ENCODE peak calls at places on chromosomes 11 and 22, in six cellular contexts. One of them, this sample, is unnamed.

GRCh38 chr11:12827369-12827768 is 153.1 kb downstream of the TEAD1 start:
- DNase-seq in SK-N-SH: no peak
- DNase-seq in HepG2: no peak
- DNase-seq in K562: no peak
- DNase-seq in A549: no peak
- DNase-seq in GM12878: no peak
- DNase-seq in this sample: no peak

GRCh38 chr11:21257461-21257860 is 588.1 kb downstream of the NELL1 start:
- DNase-seq in GM12878: no peak
- DNase-seq in K562: no peak
- DNase-seq in HepG2: no peak
- DNase-seq in SK-N-SH: no peak
- DNase-seq in A549: no peak
- DNase-seq in this sample: no peak

GRCh38 chr11:35073691-35074382 is 65.1 kb upstream of the CD44 start:
- DNase-seq in K562: peak
- DNase-seq in HepG2: no peak
- DNase-seq in GM12878: no peak
- DNase-seq in A549: no peak
- DNase-seq in SK-N-SH: no peak
- DNase-seq in this sample: peak

GRCh38 chr22:45064313-45065268 is 54.8 kb upstream of the PHF21B start:
- DNase-seq in HepG2: no peak
- DNase-seq in GM12878: peak
- DNase-seq in K562: peak
- DNase-seq in A549: no peak
- DNase-seq in SK-N-SH: no peak
- DNase-seq in this sample: peak

GRCh38 chr22:29883045-29883830 is at the start of gene MTMR3:
- DNase-seq in K562: peak
- DNase-seq in A549: peak
- DNase-seq in HepG2: peak
- DNase-seq in GM12878: peak
- DNase-seq in SK-N-SH: peak
- DNase-seq in this sample: peak

GRCh38 chr11:11960687-11961086 is 47.7 kb downstream of the DKK3 start:
- DNase-seq in K562: no peak
- DNase-seq in HepG2: no peak
- DNase-seq in GM12878: no peak
- DNase-seq in SK-N-SH: no peak
- DNase-seq in A549: no peak
- DNase-seq in this sample: no peak

GRCh38 chr11:12692238-12693074 is 18.2 kb downstream of the TEAD1 start:
- DNase-seq in K562: peak
- DNase-seq in HepG2: peak
- DNase-seq in SK-N-SH: peak
- DNase-seq in A549: peak
- DNase-seq in GM12878: no peak
- DNase-seq in this sample: no peak

GRCh38 chr22:39625554-39626537 is 55.3 kb downstream of the CACNA1I start:
- DNase-seq in A549: no peak
- DNase-seq in SK-N-SH: no peak
- DNase-seq in HepG2: no peak
- DNase-seq in K562: peak
- DNase-seq in GM12878: no peak
- DNase-seq in this sample: no peak

GRCh38 chr11:13781153-13781552 is 112.7 kb downstream of the FAR1 start:
- DNase-seq in HepG2: peak
- DNase-seq in A549: peak
- DNase-seq in SK-N-SH: no peak
- DNase-seq in K562: no peak
- DNase-seq in GM12878: no peak
- DNase-seq in this sample: no peak

GRCh38 chr11:107924306-107924705 is 3.9 kb upstream of the RAB39A start:
- DNase-seq in SK-N-SH: no peak
- DNase-seq in GM12878: no peak
- DNase-seq in A549: no peak
- DNase-seq in K562: no peak
- DNase-seq in HepG2: no peak
- DNase-seq in this sample: no peak

GRCh38 chr11:45939836-45940235 is 17.4 kb downstream of the LARGE2 start:
- DNase-seq in K562: no peak
- DNase-seq in GM12878: no peak
- DNase-seq in A549: no peak
- DNase-seq in SK-N-SH: no peak
- DNase-seq in HepG2: no peak
- DNase-seq in this sample: no peak

GRCh38 chr11:73237471-73238290 is 19.6 kb downstream of the P2RY2 start:
- DNase-seq in K562: no peak
- DNase-seq in SK-N-SH: no peak
- DNase-seq in HepG2: peak
- DNase-seq in A549: no peak
- DNase-seq in GM12878: no peak
- DNase-seq in this sample: no peak

GRCh38 chr22:47498969-47499368 is 736.5 kb downstream of the TBC1D22A start:
- DNase-seq in GM12878: no peak
- DNase-seq in A549: no peak
- DNase-seq in HepG2: no peak
- DNase-seq in SK-N-SH: no peak
- DNase-seq in K562: no peak
- DNase-seq in this sample: no peak

GRCh38 chr11:115984228-115984627 is 480.0 kb upstream of the CADM1 start:
- DNase-seq in SK-N-SH: no peak
- DNase-seq in GM12878: no peak
- DNase-seq in K562: no peak
- DNase-seq in HepG2: no peak
- DNase-seq in A549: no peak
- DNase-seq in this sample: no peak

GRCh38 chr11:30445056-30445455 is 122.2 kb downstream of the ARL14EP start:
- DNase-seq in GM12878: no peak
- DNase-seq in SK-N-SH: no peak
- DNase-seq in A549: no peak
- DNase-seq in K562: no peak
- DNase-seq in HepG2: no peak
- DNase-seq in this sample: no peak

GRCh38 chr11:25910090-25910489 is 421.8 kb upstream of the ANO3 start:
- DNase-seq in GM12878: no peak
- DNase-seq in A549: no peak
- DNase-seq in HepG2: no peak
- DNase-seq in SK-N-SH: no peak
- DNase-seq in K562: no peak
- DNase-seq in this sample: no peak

GRCh38 chr11:10304495-10305261 is at the start of gene ADM:
- DNase-seq in GM12878: no peak
- DNase-seq in K562: peak
- DNase-seq in A549: peak
- DNase-seq in SK-N-SH: peak
- DNase-seq in HepG2: peak
- DNase-seq in this sample: peak

GRCh38 chr11:15754221-15754620 is 602.1 kb downstream of the SOX6 start:
- DNase-seq in K562: no peak
- DNase-seq in GM12878: no peak
- DNase-seq in A549: no peak
- DNase-seq in SK-N-SH: no peak
- DNase-seq in HepG2: no peak
- DNase-seq in this sample: no peak

GRCh38 chr22:32621656-32622003 is 147.0 kb downstream of the FBXO7 start:
- DNase-seq in GM12878: no peak
- DNase-seq in A549: no peak
- DNase-seq in SK-N-SH: no peak
- DNase-seq in HepG2: no peak
- DNase-seq in K562: no peak
- DNase-seq in this sample: no peak

GRCh38 chr11:111344032-111344431 is 35.0 kb downstream of the POU2AF1 start:
- DNase-seq in SK-N-SH: no peak
- DNase-seq in GM12878: no peak
- DNase-seq in A549: peak
- DNase-seq in HepG2: no peak
- DNase-seq in K562: no peak
- DNase-seq in this sample: no peak

GRCh38 chr22:19057999-19058491 is 64.2 kb downstream of the DGCR2 start:
- DNase-seq in K562: no peak
- DNase-seq in HepG2: no peak
- DNase-seq in SK-N-SH: no peak
- DNase-seq in A549: no peak
- DNase-seq in GM12878: no peak
- DNase-seq in this sample: no peak

GRCh38 chr22:36331306-36331911 is 56.4 kb downstream of the MYH9 start:
- DNase-seq in K562: peak
- DNase-seq in GM12878: peak
- DNase-seq in A549: peak
- DNase-seq in SK-N-SH: peak
- DNase-seq in HepG2: peak
- DNase-seq in this sample: peak

DNA sequence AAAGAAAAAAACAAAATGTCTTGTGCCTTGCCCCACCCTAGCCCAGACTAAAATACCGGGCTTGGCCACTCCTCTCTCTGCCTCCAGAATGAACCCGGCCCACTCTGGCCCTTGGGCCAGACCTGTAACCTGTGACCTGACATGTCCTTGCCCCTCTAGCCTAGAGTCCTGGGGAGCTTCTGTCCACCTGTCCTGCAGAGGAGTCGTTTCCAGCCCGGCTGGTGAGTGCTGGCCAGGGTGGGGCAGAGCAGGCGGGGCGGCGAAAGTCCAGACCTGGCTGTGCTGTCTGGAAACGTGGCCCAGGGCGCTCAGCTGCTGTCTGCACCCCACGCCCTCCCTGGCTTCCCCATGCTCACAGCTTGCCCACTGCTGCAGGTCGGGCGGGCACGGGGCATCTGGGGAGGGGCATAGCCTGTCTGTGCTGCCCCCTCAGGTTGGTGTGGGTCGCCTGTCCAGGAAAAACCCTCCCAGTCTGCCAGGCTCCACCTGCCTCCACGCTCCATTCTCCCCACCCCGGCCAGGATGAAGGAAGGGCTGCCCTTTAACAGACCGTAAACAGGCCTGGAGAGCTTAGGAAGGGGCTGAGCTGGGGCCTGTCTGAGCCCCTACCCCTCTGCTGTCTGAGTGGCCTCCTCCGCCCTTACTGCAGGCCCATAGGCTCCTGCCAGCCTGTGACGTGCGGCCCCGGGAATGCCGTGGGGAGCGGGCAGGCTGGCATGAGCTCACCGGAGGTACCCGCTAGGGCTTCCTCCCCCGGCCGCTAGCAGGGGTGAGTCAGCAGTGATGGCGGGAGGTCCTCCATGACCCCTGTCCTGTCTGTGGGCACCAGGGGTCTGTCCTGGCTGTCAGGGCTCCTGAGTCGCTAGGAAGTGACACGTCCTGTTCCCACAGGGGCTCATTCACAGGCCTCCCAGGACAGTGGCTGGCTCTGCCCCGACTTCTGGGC is 1.9 kb downstream of the CD151 start:
- DNase-seq in SK-N-SH: no peak
- DNase-seq in HepG2: no peak
- DNase-seq in K562: no peak
- DNase-seq in A549: peak
- DNase-seq in GM12878: no peak
- DNase-seq in this sample: no peak
- TF ChIP-seq MAX in SK-N-SH: peak
- TF ChIP-seq MAX in HepG2: no peak
- TF ChIP-seq MAX in K562: no peak
- TF ChIP-seq MAX in A549: peak
- TF ChIP-seq MAX in GM12878: no peak
- TF ChIP-seq MAX in this sample: no peak

GRCh38 chr22:21938071-21938822 is 14.4 kb downstream of the PPM1F start:
- DNase-seq in SK-N-SH: peak
- DNase-seq in HepG2: peak
- DNase-seq in A549: peak
- DNase-seq in GM12878: peak
- DNase-seq in K562: peak
- DNase-seq in this sample: peak

GRCh38 chr22:21936151-21936778 is 16.4 kb downstream of the PPM1F start:
- DNase-seq in A549: no peak
- DNase-seq in SK-N-SH: no peak
- DNase-seq in K562: peak
- DNase-seq in GM12878: no peak
- DNase-seq in HepG2: no peak
- DNase-seq in this sample: peak

GRCh38 chr22:21937821-21938070 is 14.9 kb downstream of the PPM1F start:
- DNase-seq in GM12878: no peak
- DNase-seq in SK-N-SH: no peak
- DNase-seq in HepG2: no peak
- DNase-seq in K562: no peak
- DNase-seq in A549: no peak
- DNase-seq in this sample: no peak

GRCh38 chr22:21938906-21939305 is 13.7 kb downstream of the PPM1F start:
- DNase-seq in HepG2: no peak
- DNase-seq in K562: no peak
- DNase-seq in SK-N-SH: no peak
- DNase-seq in GM12878: no peak
- DNase-seq in A549: no peak
- DNase-seq in this sample: no peak

GRCh38 chr22:21937041-21937820 is 15.4 kb downstream of the PPM1F start:
- DNase-seq in K562: no peak
- DNase-seq in SK-N-SH: no peak
- DNase-seq in GM12878: no peak
- DNase-seq in HepG2: no peak
- DNase-seq in A549: no peak
- DNase-seq in this sample: peak
- TF ChIP-seq MAX in K562: no peak
- TF ChIP-seq MAX in SK-N-SH: no peak
- TF ChIP-seq MAX in GM12878: no peak
- TF ChIP-seq MAX in HepG2: no peak
- TF ChIP-seq MAX in A549: no peak
- TF ChIP-seq MAX in this sample: no peak

DNA sequence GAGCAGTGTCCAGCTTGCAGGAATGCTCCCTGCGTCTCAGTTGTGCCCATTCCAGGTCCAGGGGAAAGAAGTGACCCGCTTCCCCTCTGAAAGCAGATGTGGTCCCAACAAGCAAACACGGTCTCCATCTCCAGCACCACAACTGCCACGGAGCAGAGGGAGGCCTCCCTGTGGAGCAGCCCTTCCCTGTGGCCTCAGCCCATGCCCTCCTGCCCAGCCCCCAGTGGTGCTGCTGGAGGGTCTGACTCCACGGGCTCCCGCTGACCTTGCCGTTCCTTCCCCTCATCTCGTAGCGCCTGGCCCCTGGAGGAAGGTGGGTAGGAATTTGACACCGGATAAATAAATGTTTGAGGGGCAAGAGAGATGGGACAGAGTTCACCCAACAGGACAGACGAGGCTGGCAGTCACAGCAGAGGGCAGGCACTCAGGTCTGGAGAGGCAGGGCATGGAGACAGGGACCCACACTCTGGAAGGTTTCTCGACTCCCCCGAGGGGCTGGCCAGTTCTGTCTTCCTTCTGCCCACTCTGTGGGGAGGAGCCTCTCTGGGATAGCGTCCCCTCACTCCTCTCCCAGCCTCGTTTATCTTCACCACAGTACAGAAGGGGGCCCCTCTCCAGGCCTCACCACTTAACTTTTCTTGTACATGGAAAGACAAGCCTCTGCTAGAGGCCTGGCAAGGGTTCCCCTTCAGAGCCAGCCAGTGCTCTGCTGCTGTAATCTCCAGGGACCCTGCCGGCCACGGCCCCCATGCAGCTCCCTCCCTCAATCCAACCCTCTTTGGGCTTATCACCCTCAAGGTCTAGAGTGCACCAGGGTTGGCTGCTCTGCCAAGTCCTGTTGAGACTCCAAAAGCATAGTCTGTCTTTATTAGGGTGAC is 7.5 kb upstream of the ST3GAL4 start:
- DNase-seq in A549: no peak
- DNase-seq in GM12878: no peak
- DNase-seq in HepG2: peak
- DNase-seq in K562: no peak
- DNase-seq in SK-N-SH: no peak
- DNase-seq in this sample: peak
- TF ChIP-seq MAX in A549: no peak
- TF ChIP-seq MAX in GM12878: no peak
- TF ChIP-seq MAX in HepG2: no peak
- TF ChIP-seq MAX in K562: no peak
- TF ChIP-seq MAX in SK-N-SH: no peak
- TF ChIP-seq MAX in this sample: peak

GRCh38 chr11:69297926-69298777 is 4.2 kb downstream of the MYEOV start:
- DNase-seq in HepG2: peak
- DNase-seq in K562: peak
- DNase-seq in A549: peak
- DNase-seq in SK-N-SH: no peak
- DNase-seq in GM12878: peak
- DNase-seq in this sample: peak
- TF ChIP-seq MAX in HepG2: peak
- TF ChIP-seq MAX in K562: no peak
- TF ChIP-seq MAX in A549: peak
- TF ChIP-seq MAX in SK-N-SH: peak
- TF ChIP-seq MAX in GM12878: no peak
- TF ChIP-seq MAX in this sample: peak

This sample was measured in NB4.